ENCODE peak calls at places on chromosomes 16 and 17, in five cellular contexts. One of them, this sample, is unnamed.

GRCh38 chr16:74275031-74275636 is 21.5 kb upstream of the PSMD7 start:
- DNase-seq in cardiac muscle cell: peak
- DNase-seq in body of pancreas: no peak
- DNase-seq in CD8-positive, alpha-beta T cell: no peak
- DNase-seq in GM12878: no peak
- DNase-seq in this sample: no peak

GRCh38 chr17:2853722-2854580 is 57.7 kb downstream of the RAP1GAP2 start:
- DNase-seq in cardiac muscle cell: peak
- DNase-seq in body of pancreas: peak
- DNase-seq in CD8-positive, alpha-beta T cell: peak
- DNase-seq in GM12878: no peak
- DNase-seq in this sample: no peak

GRCh38 chr17:57455063-57455914 is 199.0 kb downstream of the MSI2 start:
- DNase-seq in cardiac muscle cell: no peak
- DNase-seq in body of pancreas: no peak
- DNase-seq in CD8-positive, alpha-beta T cell: peak
- DNase-seq in GM12878: peak
- DNase-seq in this sample: no peak

GRCh38 chr17:59451706-59452105 is 113.7 kb upstream of the DHX40 start:
- DNase-seq in cardiac muscle cell: no peak
- DNase-seq in body of pancreas: no peak
- DNase-seq in CD8-positive, alpha-beta T cell: no peak
- DNase-seq in GM12878: no peak
- DNase-seq in this sample: no peak

GRCh38 chr17:43398724-43399595 is at the start of gene ARL4D:
- DNase-seq in cardiac muscle cell: peak
- DNase-seq in body of pancreas: peak
- DNase-seq in CD8-positive, alpha-beta T cell: peak
- DNase-seq in GM12878: no peak
- DNase-seq in this sample: no peak

GRCh38 chr17:2056221-2057129 is 1.6 kb downstream of the HIC1 start:
- DNase-seq in cardiac muscle cell: peak
- DNase-seq in body of pancreas: peak
- DNase-seq in CD8-positive, alpha-beta T cell: peak
- DNase-seq in GM12878: no peak
- DNase-seq in this sample: no peak

GRCh38 chr17:3888343-3889171 is 4.3 kb downstream of the CAMKK1 start:
- DNase-seq in cardiac muscle cell: no peak
- DNase-seq in body of pancreas: peak
- DNase-seq in CD8-positive, alpha-beta T cell: no peak
- DNase-seq in GM12878: no peak
- DNase-seq in this sample: peak

GRCh38 chr17:32142857-32143524 is 689 bp downstream of the RHOT1 start:
- DNase-seq in cardiac muscle cell: peak
- DNase-seq in body of pancreas: peak
- DNase-seq in CD8-positive, alpha-beta T cell: no peak
- DNase-seq in GM12878: no peak
- DNase-seq in this sample: peak

GRCh38 chr16:68396481-68396880 is 51.8 kb downstream of the SMPD3 start:
- DNase-seq in cardiac muscle cell: peak
- DNase-seq in body of pancreas: peak
- DNase-seq in CD8-positive, alpha-beta T cell: peak
- DNase-seq in GM12878: no peak
- DNase-seq in this sample: no peak

GRCh38 chr17:10631048-10631700 is 25.9 kb downstream of the MYH3 start:
- DNase-seq in cardiac muscle cell: peak
- DNase-seq in body of pancreas: no peak
- DNase-seq in CD8-positive, alpha-beta T cell: no peak
- DNase-seq in GM12878: no peak
- DNase-seq in this sample: no peak

GRCh38 chr17:67658265-67658664 is 59.5 kb upstream of the NOL11 start:
- DNase-seq in cardiac muscle cell: no peak
- DNase-seq in body of pancreas: no peak
- DNase-seq in CD8-positive, alpha-beta T cell: no peak
- DNase-seq in GM12878: no peak
- DNase-seq in this sample: no peak

GRCh38 chr16:86046026-86046713 is 147.2 kb downstream of the IRF8 start:
- DNase-seq in cardiac muscle cell: no peak
- DNase-seq in body of pancreas: peak
- DNase-seq in CD8-positive, alpha-beta T cell: no peak
- DNase-seq in GM12878: no peak
- DNase-seq in this sample: no peak

GRCh38 chr16:23385441-23385840 is 67.5 kb downstream of the COG7 start:
- DNase-seq in cardiac muscle cell: no peak
- DNase-seq in body of pancreas: no peak
- DNase-seq in CD8-positive, alpha-beta T cell: no peak
- DNase-seq in GM12878: no peak
- DNase-seq in this sample: no peak

GRCh38 chr16:85589688-85590505 is 23.2 kb upstream of the GSE1 start:
- DNase-seq in cardiac muscle cell: no peak
- DNase-seq in body of pancreas: no peak
- DNase-seq in CD8-positive, alpha-beta T cell: no peak
- DNase-seq in GM12878: no peak
- DNase-seq in this sample: no peak

GRCh38 chr16:75208242-75208825 is 1.4 kb upstream of the CTRB2 start:
- DNase-seq in cardiac muscle cell: no peak
- DNase-seq in body of pancreas: no peak
- DNase-seq in CD8-positive, alpha-beta T cell: no peak
- DNase-seq in GM12878: no peak
- DNase-seq in this sample: no peak

GRCh38 chr17:44961921-44962350 is 6.2 kb downstream of the C1QL1 start:
- DNase-seq in cardiac muscle cell: no peak
- DNase-seq in body of pancreas: no peak
- DNase-seq in CD8-positive, alpha-beta T cell: no peak
- DNase-seq in GM12878: no peak
- DNase-seq in this sample: no peak

GRCh38 chr16:25210758-25211157 is 6.0 kb upstream of the AQP8 start:
- DNase-seq in cardiac muscle cell: no peak
- DNase-seq in body of pancreas: no peak
- DNase-seq in CD8-positive, alpha-beta T cell: no peak
- DNase-seq in GM12878: no peak
- DNase-seq in this sample: no peak

GRCh38 chr17:73907601-73907910 is 263.3 kb upstream of the SDK2 start:
- DNase-seq in cardiac muscle cell: no peak
- DNase-seq in body of pancreas: no peak
- DNase-seq in CD8-positive, alpha-beta T cell: peak
- DNase-seq in GM12878: no peak
- DNase-seq in this sample: no peak

GRCh38 chr17:80997471-80998387 is 6.1 kb downstream of the CHMP6 start:
- DNase-seq in cardiac muscle cell: no peak
- DNase-seq in body of pancreas: no peak
- DNase-seq in CD8-positive, alpha-beta T cell: no peak
- DNase-seq in GM12878: no peak
- DNase-seq in this sample: no peak

GRCh38 chr17:71337903-71338302 is 782.9 kb upstream of the SOX9 start:
- DNase-seq in cardiac muscle cell: no peak
- DNase-seq in body of pancreas: no peak
- DNase-seq in CD8-positive, alpha-beta T cell: no peak
- DNase-seq in GM12878: no peak
- DNase-seq in this sample: no peak

GRCh38 chr16:49821156-49821555 is 34.8 kb downstream of the ZNF423 start:
- DNase-seq in cardiac muscle cell: no peak
- DNase-seq in body of pancreas: no peak
- DNase-seq in CD8-positive, alpha-beta T cell: no peak
- DNase-seq in GM12878: no peak
- DNase-seq in this sample: no peak

GRCh38 chr16:52556083-52556482 is 9.1 kb upstream of the TOX3 start:
- DNase-seq in cardiac muscle cell: no peak
- DNase-seq in body of pancreas: no peak
- DNase-seq in CD8-positive, alpha-beta T cell: no peak
- DNase-seq in GM12878: no peak
- DNase-seq in this sample: no peak

GRCh38 chr17:82912571-82913089 is 72.8 kb upstream of the ZNF750 start:
- DNase-seq in cardiac muscle cell: peak
- DNase-seq in body of pancreas: no peak
- DNase-seq in CD8-positive, alpha-beta T cell: no peak
- DNase-seq in GM12878: no peak
- DNase-seq in this sample: no peak

GRCh38 chr17:82915010-82915696 is 75.3 kb upstream of the ZNF750 start:
- DNase-seq in cardiac muscle cell: no peak
- DNase-seq in body of pancreas: no peak
- DNase-seq in CD8-positive, alpha-beta T cell: no peak
- DNase-seq in GM12878: peak
- DNase-seq in this sample: no peak

GRCh38 chr17:82911822-82912221 is 72.0 kb upstream of the ZNF750 start:
- DNase-seq in cardiac muscle cell: no peak
- DNase-seq in body of pancreas: no peak
- DNase-seq in CD8-positive, alpha-beta T cell: no peak
- DNase-seq in GM12878: no peak
- DNase-seq in this sample: no peak

GRCh38 chr17:82914375-82914774 is 74.6 kb upstream of the ZNF750 start:
- DNase-seq in cardiac muscle cell: no peak
- DNase-seq in body of pancreas: peak
- DNase-seq in CD8-positive, alpha-beta T cell: no peak
- DNase-seq in GM12878: no peak
- DNase-seq in this sample: no peak

DNA sequence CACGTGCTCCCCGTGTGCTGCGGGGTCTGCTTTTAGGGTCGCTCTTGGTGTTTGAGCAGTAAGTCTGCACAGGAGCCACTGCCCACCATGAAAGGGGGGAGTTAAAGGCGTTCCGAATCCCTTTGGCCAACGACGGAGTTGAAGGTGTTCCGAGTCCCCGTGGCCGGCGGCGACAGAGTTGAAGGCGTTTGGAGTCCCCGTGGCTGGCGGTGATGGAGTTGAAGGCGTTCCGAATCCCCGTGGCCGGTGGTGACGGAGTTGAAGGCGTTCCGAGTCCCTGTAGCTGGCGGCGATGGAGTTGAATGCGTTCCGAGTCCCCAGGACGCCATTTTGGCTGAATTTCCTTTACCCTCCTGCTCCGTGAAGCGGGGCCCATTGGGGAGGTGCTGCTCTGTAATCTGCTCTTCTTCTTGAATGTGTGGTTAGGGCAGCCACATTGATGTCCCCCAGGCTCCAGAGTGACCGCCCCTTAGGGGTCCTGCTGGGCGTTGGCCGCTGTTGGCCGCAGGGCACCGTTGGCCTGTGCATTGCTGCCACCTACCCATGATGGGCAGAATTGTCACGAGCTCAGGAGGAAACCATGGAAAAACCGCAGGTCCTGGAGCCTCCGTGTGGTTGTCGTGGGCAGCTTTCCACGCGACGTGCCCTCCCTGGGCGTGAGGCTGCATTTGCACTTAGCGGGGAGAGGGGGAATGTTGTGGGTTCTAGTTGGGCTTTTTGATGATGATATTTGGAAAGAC is 73.7 kb upstream of the ZNF750 start:
- DNase-seq in cardiac muscle cell: peak
- DNase-seq in body of pancreas: no peak
- DNase-seq in CD8-positive, alpha-beta T cell: no peak
- DNase-seq in GM12878: no peak
- DNase-seq in this sample: no peak
- TF ChIP-seq CTCF in cardiac muscle cell: no peak
- TF ChIP-seq CTCF in body of pancreas: no peak
- TF ChIP-seq CTCF in CD8-positive, alpha-beta T cell: no peak
- TF ChIP-seq CTCF in GM12878: no peak
- TF ChIP-seq CTCF in this sample: peak

DNA sequence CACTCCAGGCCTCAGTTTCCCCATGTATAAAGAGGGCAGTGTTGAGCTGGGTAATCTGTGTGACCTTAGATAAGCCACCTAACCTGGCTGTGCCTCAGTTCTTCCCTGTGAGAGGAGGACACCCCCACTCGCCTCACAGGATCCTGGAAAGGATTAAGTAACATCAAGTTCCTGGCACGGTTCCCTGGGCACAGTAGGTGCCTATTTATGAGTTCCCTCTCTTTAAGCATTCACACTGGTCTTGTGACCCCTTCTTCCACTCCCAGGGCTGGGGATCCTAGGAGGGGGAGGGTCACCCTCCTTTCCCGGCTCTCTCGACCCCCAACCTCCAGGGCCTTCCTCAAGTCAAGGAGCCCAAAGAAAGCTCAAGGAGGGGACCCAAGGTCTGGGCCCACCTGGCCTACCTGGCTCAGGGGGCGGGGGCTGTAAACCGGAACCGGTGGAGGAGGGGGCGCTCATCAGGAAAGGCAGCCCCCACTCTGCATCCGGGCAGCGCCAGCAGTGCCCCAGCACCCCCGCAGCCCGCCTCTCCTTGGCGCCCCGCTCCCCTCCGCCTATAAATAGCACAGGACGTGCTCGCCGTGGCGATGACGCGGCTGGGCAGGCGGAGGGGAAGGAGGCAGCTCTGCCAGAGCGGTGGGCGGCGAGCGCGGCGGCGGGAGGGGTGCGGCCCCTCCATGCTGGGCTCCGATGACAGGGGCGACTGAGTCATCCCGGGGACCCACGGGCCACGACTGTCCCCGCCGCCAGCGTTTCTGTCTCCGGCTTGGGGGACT is 9.4 kb downstream of the RPL19 start:
- DNase-seq in cardiac muscle cell: peak
- DNase-seq in body of pancreas: peak
- DNase-seq in CD8-positive, alpha-beta T cell: peak
- DNase-seq in GM12878: no peak
- DNase-seq in this sample: peak
- H3K4me3 ChIP-seq in cardiac muscle cell: peak
- H3K4me3 ChIP-seq in body of pancreas: no peak
- H3K4me3 ChIP-seq in CD8-positive, alpha-beta T cell: peak
- H3K4me3 ChIP-seq in GM12878: peak
- H3K4me3 ChIP-seq in this sample: no peak

GRCh38 chr17:46783031-46783593 is 35.4 kb downstream of the WNT3 start:
- DNase-seq in cardiac muscle cell: no peak
- DNase-seq in body of pancreas: peak
- DNase-seq in CD8-positive, alpha-beta T cell: no peak
- DNase-seq in GM12878: no peak
- DNase-seq in this sample: no peak
- TF ChIP-seq CTCF in cardiac muscle cell: no peak
- TF ChIP-seq CTCF in body of pancreas: no peak
- TF ChIP-seq CTCF in CD8-positive, alpha-beta T cell: no peak
- TF ChIP-seq CTCF in GM12878: no peak
- TF ChIP-seq CTCF in this sample: no peak

GRCh38 chr17:38869647-38870258 is at the start of gene LASP1:
- DNase-seq in cardiac muscle cell: peak
- DNase-seq in body of pancreas: peak
- DNase-seq in CD8-positive, alpha-beta T cell: peak
- DNase-seq in GM12878: peak
- DNase-seq in this sample: no peak

GRCh38 chr17:38870259-38871165 is 654 bp downstream of the LASP1 start:
- DNase-seq in cardiac muscle cell: peak
- DNase-seq in body of pancreas: peak
- DNase-seq in CD8-positive, alpha-beta T cell: peak
- DNase-seq in GM12878: no peak
- DNase-seq in this sample: no peak

GRCh38 chr17:38871992-38872605 is 2.2 kb downstream of the LASP1 start:
- DNase-seq in cardiac muscle cell: no peak
- DNase-seq in body of pancreas: no peak
- DNase-seq in CD8-positive, alpha-beta T cell: no peak
- DNase-seq in GM12878: no peak
- DNase-seq in this sample: no peak

GRCh38 chr17:38872671-38873385 is 3.0 kb downstream of the LASP1 start:
- DNase-seq in cardiac muscle cell: no peak
- DNase-seq in body of pancreas: peak
- DNase-seq in CD8-positive, alpha-beta T cell: no peak
- DNase-seq in GM12878: no peak
- DNase-seq in this sample: no peak

GRCh38 chr17:38871247-38871991 is 1.6 kb downstream of the LASP1 start:
- DNase-seq in cardiac muscle cell: peak
- DNase-seq in body of pancreas: peak
- DNase-seq in CD8-positive, alpha-beta T cell: peak
- DNase-seq in GM12878: peak
- DNase-seq in this sample: peak
- H3K4me3 ChIP-seq in cardiac muscle cell: peak
- H3K4me3 ChIP-seq in body of pancreas: peak
- H3K4me3 ChIP-seq in CD8-positive, alpha-beta T cell: peak
- H3K4me3 ChIP-seq in GM12878: peak
- H3K4me3 ChIP-seq in this sample: peak